ENCODE peak calls at places on chromosome 22, in eight cellular contexts. Y is fibroblast of lung, J is mammary epithelial cell, U is neural progenitor cell, K is hepatocyte, E is SK-N-SH, I is GM23248, M is PC-3. X is an unnamed sample. For H3K79me2, the result is how much of the 10 kb centered on the place peaks cover.

GRCh38 chr22:25070870-25071465 is 118.5 kb downstream of the KIAA1671 start:
- DNase-seq in E (no peak), J (no peak), K (no peak), Y (peak), I (no peak), U (no peak), M (no peak), X (no peak)

GRCh38 chr22:38751422-38752346 is 4.1 kb downstream of the SUN2 start:
- DNase-seq in J (peak), Y (peak), M (no peak), E (no peak), U (no peak), I (no peak), K (no peak), X (peak)

GRCh38 chr22:43782448-43782847 is 29.7 kb downstream of the EFCAB6 start:
- DNase-seq in U (no peak), K (no peak), I (peak), Y (peak), M (no peak), E (no peak), J (no peak), X (no peak)

GRCh38 chr22:49197500-49197899 is 630.2 kb downstream of the BRD1 start:
- DNase-seq in I (no peak), J (no peak), E (no peak), M (no peak), K (no peak), U (peak), Y (no peak), X (no peak)

GRCh38 chr22:46563381-46564083 is 26.1 kb upstream of the CELSR1 start:
- DNase-seq in J (peak), Y (peak), U (peak), E (peak), I (peak), M (peak), K (peak), X (peak)

GRCh38 chr22:21942407-21942895 is 10.2 kb downstream of the PPM1F start:
- DNase-seq in M (peak), K (no peak), U (no peak), E (no peak), J (peak), Y (peak), I (peak), X (peak)

GRCh38 chr22:27842994-27843431 is 41.5 kb upstream of the MN1 start:
- DNase-seq in J (no peak), U (no peak), I (peak), E (peak), Y (no peak), M (no peak), K (no peak), X (no peak)

GRCh38 chr22:46970411-46971123 is 208.1 kb downstream of the TBC1D22A start:
- DNase-seq in Y (no peak), U (no peak), K (no peak), I (no peak), E (peak), J (no peak), M (no peak), X (no peak)

GRCh38 chr22:19105867-19106802 is 16.1 kb downstream of the DGCR2 start:
- DNase-seq in J (peak), U (peak), E (peak), I (no peak), K (no peak), Y (no peak), M (peak), X (no peak)

GRCh38 chr22:19844423-19845368 is 10.0 kb downstream of the GNB1L start:
- DNase-seq in K (no peak), M (peak), U (no peak), I (peak), Y (peak), E (peak), J (no peak), X (no peak)

GRCh38 chr22:34812631-34813030 is 253.3 kb upstream of the ISX start:
- DNase-seq in E (no peak), Y (peak), M (no peak), I (no peak), K (peak), U (no peak), J (peak), X (no peak)

GRCh38 chr22:28142361-28142801 is 223.3 kb upstream of the PITPNB start:
- DNase-seq in M (peak), E (no peak), J (peak), U (peak), K (peak), I (peak), Y (peak), X (peak)

GRCh38 chr22:36237462-36238347 is 1.6 kb downstream of the APOL2 start:
- DNase-seq in E (no peak), K (no peak), J (no peak), M (peak), Y (no peak), U (no peak), I (peak), X (peak)

GRCh38 chr22:43007519-43008102 is 7.3 kb downstream of the PACSIN2 start:
- DNase-seq in E (no peak), M (no peak), K (peak), Y (peak), U (no peak), J (no peak), I (peak), X (no peak)

DNA sequence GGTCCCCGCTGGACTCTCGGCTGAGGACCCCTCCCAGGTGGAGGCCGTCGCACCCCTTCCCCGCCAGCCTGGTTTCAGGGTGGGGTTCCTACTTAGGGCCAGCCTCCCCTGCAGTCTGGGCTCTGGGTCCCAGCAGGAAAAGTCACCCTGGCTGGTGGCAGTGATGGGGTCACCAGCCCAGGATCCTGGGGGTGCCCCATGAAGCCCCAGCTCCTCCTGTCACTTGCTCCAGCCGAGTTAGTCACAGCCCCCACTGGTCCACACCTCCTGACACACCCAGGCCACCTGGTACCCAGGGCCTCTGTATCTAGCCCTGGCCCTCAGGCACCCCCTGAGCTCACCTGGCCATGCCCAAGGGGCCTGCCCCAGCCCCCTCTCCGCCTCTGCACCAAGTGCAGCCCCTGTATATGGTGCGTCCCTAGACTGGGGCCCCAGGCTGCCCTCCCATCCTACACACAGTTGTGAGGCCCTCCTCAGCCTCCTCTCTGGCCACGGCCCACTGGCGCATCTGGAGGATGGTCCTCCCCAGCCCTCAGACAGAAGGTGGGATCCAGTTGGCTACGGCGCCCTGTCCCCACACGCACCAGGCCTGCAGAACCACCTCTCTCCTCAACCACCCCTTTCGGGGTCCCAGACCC is 6.7 kb downstream of the PLXNB2 start:
- DNase-seq in K (no peak), E (no peak), U (no peak), Y (no peak), I (no peak), J (no peak), M (no peak), X (no peak)
- H3K79me2 ChIP-seq in K (half or more), E (half or more), U (half or more), Y (half or more), I (half or more), J (half or more), M (half or more), X (half or more)

GRCh38 chr22:45159652-45160462 is 3.9 kb upstream of the NUP50 start:
- DNase-seq in E (no peak), I (peak), U (peak), K (peak), J (no peak), Y (peak), M (peak), X (no peak)

GRCh38 chr22:45154383-45154782 is 9.3 kb upstream of the NUP50 start:
- DNase-seq in J (no peak), E (no peak), K (peak), M (peak), Y (peak), U (no peak), I (peak), X (no peak)

GRCh38 chr22:45155050-45155840 is 8.5 kb upstream of the NUP50 start:
- DNase-seq in E (peak), M (no peak), I (peak), U (no peak), J (no peak), Y (no peak), K (no peak), X (no peak)

GRCh38 chr22:45162531-45162930 is 1.2 kb upstream of the NUP50 start:
- DNase-seq in M (no peak), J (peak), E (no peak), Y (peak), I (no peak), U (peak), K (no peak), X (peak)

DNA sequence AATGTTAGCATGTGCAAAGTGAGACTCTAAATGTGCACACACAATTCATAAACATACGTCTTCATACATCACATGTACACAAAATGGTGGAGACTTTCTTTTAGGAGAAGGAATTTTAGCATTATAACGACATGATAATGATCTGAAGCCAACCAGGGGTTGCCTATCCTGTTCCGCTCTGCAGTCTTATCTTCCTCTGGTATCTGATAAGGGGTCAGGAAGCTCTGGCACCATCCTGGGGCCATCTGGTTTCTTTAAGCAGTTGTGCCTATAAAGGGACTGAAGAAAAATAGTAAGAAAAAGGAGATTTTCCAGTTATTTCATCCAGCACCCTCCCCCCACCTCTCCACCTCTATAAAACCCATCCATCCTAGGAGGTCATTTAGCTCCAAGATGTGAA is 5.8 kb upstream of the NUP50 start:
- DNase-seq in U (no peak), M (no peak), Y (no peak), J (no peak), I (no peak), K (no peak), E (peak), X (no peak)
- H3K79me2 ChIP-seq in U (under half), M (half or more), Y (under half), J (half or more), I (half or more), K (under half), E (half or more), X (under half)

DNA sequence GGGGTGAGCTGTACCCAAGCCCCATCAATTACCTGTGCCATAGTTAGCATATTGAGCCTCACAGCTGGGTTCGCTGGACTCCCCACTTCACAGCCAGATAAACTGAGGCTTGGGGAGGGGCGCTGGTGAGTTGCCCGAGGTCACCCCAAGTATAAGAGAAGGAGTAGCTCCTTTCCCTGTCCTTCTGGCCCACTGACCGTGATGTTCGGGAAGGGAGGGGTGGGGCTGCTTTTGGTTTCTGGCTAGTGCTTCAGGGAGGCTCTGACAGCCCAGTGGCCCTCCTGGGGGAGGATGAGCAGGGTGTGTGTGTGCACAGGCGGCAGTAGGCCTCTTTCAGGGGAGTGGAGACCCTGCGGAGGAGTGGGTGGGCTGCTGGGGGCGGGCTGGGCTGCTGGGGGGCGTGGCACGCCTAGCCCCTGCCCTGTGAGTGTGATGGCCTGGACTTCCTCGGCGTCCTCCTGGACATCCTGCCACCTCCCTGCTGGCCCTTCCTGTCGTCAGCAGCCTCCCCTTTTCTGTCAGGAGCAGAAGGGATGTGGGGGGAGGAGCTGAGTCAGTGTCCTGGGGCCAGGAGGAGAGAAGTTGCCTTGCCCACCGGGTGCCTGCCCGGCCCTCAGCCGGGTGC is 50.4 kb downstream of the TRIOBP start:
- DNase-seq in E (peak), K (peak), J (peak), M (peak), Y (peak), U (peak), I (peak), X (peak)
- H3K79me2 ChIP-seq in E (half or more), K (half or more), J (half or more), M (half or more), Y (half or more), U (half or more), I (under half), X (half or more)

DNA sequence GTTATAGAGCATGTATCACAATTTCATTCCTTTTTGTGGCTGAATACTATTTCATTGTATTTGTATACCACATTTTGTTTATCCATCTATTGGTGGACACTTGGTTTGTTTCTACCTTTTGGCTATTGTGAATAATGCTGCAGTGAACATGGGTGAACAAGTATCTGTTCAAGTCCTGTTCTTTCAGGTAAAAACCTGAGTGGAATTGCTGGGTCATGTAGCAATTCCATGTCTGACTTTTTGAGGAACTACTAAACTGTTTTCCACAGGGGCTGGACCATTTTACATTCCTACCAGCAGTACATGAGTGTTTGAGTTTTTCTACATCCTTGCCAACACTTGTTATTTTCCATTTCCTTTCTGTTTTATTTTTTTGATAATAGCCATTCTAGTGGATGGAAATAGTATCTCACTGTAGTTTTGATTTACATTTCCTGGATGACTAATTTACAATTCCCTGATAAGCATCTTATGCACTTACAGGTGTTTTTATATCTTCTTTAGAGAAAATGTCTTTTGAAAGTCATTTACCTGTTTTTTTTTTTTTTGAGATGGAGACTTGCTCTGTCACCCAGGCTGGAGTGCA is 12.2 kb downstream of the CABIN1 start:
- DNase-seq in J (no peak), U (no peak), K (no peak), E (no peak), M (peak), I (no peak), Y (no peak), X (no peak)
- H3K79me2 ChIP-seq in J (half or more), U (half or more), K (half or more), E (half or more), M (half or more), I (half or more), Y (under half), X (under half)

DNA sequence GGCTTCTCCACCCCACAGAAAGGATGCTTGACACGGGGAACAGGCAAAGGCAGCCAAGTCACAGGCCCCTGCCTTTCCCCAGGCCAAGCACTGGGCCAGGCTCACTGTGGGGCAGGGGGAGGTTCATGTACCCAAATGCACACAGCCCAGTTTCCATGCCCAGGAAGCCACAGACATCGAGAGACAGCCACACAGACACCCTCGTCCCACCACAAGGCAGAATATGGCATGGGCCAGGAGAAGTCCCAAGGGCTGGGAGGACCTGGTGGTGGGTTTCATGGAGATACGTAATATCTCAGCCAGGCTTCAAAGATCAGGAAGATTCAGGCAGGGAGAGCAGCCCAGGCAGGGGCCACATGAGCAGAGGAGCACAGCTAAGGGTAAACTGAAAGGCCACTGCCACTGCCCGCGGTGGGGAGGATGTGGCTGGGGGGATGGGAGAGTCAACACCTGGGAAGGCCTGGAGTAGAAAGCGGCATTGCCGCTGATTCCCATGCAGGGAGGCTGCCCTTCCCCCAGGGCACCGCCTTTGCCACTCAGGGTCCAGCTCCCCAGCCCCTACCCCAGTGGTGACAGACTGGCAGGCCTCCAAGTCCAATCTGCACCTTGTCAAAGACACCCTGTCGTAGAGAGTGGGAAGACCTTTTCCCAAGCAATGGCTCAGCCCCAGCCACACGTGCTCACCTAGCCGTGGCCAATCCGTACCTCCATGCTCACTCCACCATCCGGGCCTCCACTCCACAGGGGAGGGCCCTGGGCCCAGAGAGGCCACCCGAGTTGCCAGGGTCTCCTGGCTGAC is 2.4 kb upstream of the MFNG start:
- DNase-seq in M (no peak), E (no peak), K (no peak), U (no peak), J (no peak), Y (no peak), I (no peak), X (no peak)
- H3K79me2 ChIP-seq in M (under half), E (under half), K (under half), U (under half), J (under half), Y (under half), I (under half), X (under half)

DNA sequence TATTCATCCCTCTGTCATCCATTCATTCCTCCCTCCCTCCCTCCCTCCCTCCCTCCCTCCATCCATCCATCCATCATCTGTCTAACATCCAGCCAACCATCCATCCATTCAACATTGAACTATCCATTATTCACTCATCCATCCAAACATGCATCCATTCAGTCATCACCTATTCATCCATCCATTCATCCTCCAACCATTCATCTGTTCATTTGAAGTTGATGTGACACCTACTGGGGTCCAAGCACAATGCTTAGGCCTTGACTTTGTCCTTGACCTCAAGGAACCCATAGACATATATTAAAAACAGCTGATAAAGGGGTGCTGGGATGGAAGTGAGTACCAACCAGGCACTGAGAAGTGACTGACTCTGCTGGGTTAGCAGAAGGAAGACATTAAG is 26.6 kb downstream of the BCR start:
- DNase-seq in E (no peak), K (no peak), M (no peak), Y (no peak), I (no peak), J (no peak), U (no peak), X (no peak)
- H3K79me2 ChIP-seq in E (half or more), K (half or more), M (half or more), Y (under half), I (half or more), J (half or more), U (half or more), X (half or more)

GRCh38 chr22:17964153-17964552 is 60.2 kb downstream of the MICAL3 start:
- DNase-seq in I (no peak), M (no peak), Y (peak), J (no peak), K (no peak), E (no peak), U (peak), X (no peak)

GRCh38 chr22:17962168-17962567 is 62.2 kb downstream of the MICAL3 start:
- DNase-seq in J (no peak), U (no peak), Y (no peak), K (no peak), I (no peak), M (no peak), E (no peak), X (no peak)

GRCh38 chr22:17961443-17961729 is 63.0 kb downstream of the MICAL3 start:
- DNase-seq in U (no peak), M (no peak), E (no peak), K (no peak), J (no peak), I (no peak), Y (no peak), X (no peak)

GRCh38 chr22:17964647-17965046 is 59.7 kb downstream of the MICAL3 start:
- DNase-seq in J (no peak), M (no peak), I (no peak), U (no peak), K (no peak), E (no peak), Y (no peak), X (no peak)

DNA sequence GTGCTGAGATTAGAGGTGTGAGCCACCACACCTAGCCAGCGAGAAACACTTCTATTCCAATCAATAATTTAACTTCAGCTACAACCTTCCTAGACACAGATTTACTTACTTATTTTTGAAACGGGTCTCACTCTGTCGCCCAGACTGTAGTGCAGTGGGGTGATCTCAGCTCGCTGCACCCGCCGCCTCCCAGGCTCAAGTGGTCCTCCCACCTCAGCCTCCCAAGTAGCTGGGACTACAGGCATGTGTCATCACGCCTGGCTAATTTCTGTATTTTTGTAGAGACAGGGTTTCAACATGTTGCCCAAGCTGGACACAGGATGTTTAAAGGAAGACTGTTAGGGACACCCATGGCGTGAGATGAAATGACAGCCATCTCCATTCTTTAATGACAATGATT is 61.3 kb downstream of the MICAL3 start:
- DNase-seq in I (no peak), K (no peak), E (no peak), Y (no peak), J (no peak), U (no peak), M (no peak), X (no peak)
- H3K79me2 ChIP-seq in I (half or more), K (half or more), E (half or more), Y (under half), J (half or more), U (half or more), M (half or more), X (under half)